ENCODE peak calls at places on chromosomes 4 and X, in seven cellular contexts. T is Caco-2; G is RCC 7860; W is activated T-cell treated with anti-CD3 and anti-CD28 coated beads, Interleukin-2, amount 50 U/mL, for 72 hours; K is NCI-H446; X is HT1080; M is GM13976. E is an unnamed sample.

GRCh38 chr4:137394000-137394399 is 138.3 kb downstream of the PCDH18 start:
- DNase-seq in T (no peak), G (no peak), W (no peak), K (peak), X (no peak), M (no peak), E (no peak)

GRCh38 chr4:164748375-164748774 is 5.6 kb upstream of the SMIM31 start:
- DNase-seq in T (no peak), G (peak), W (no peak), K (peak), X (no peak), M (peak), E (peak)

GRCh38 chrX:124406294-124407013 is 60.1 kb downstream of the SH2D1A start:
- DNase-seq in T (peak), G (peak), W (peak), K (peak), X (peak), M (peak), E (peak)

GRCh38 chr4:113452868-113453620 is 308.5 kb downstream of the CAMK2D start:
- DNase-seq in T (no peak), G (no peak), W (no peak), K (no peak), X (peak), M (no peak), E (peak)

GRCh38 chr4:62225972-62226371 is 1025.8 kb downstream of the ADGRL3 start:
- DNase-seq in T (no peak), G (no peak), W (no peak), K (peak), X (no peak), M (no peak), E (no peak)

GRCh38 chr4:66266035-66266434 is 595.7 kb upstream of the EPHA5 start:
- DNase-seq in T (no peak), G (no peak), W (no peak), K (no peak), X (no peak), M (no peak), E (no peak)

GRCh38 chrX:97517763-97518162 is 634.1 kb downstream of the RPA4 start:
- DNase-seq in T (no peak), G (no peak), W (no peak), K (no peak), X (no peak), M (no peak), E (no peak)

GRCh38 chrX:109484886-109485285 is 3.0 kb upstream of the GUCY2F start:
- DNase-seq in T (no peak), G (no peak), W (no peak), K (no peak), X (no peak), M (no peak), E (no peak)

GRCh38 chrX:8049827-8050226 is 121.2 kb downstream of the VCX2 start:
- DNase-seq in T (no peak), G (no peak), W (no peak), K (no peak), X (no peak), M (no peak), E (no peak)

GRCh38 chrX:40100141-40100536 is 2.4 kb upstream of the BCOR start:
- DNase-seq in T (no peak), G (no peak), W (no peak), K (peak), X (no peak), M (no peak), E (no peak)

GRCh38 chr4:26819026-26819425 is 41.6 kb upstream of the STIM2 start:
- DNase-seq in T (no peak), G (no peak), W (no peak), K (no peak), X (no peak), M (no peak), E (no peak)

GRCh38 chr4:107283587-107284559 is 247.8 kb upstream of the DKK2 start:
- DNase-seq in T (no peak), G (peak), W (no peak), K (no peak), X (peak), M (no peak), E (peak)

GRCh38 chr4:17030543-17030942 is 132.1 kb upstream of the LDB2 start:
- DNase-seq in T (no peak), G (no peak), W (no peak), K (no peak), X (peak), M (no peak), E (peak)

GRCh38 chr4:184802203-184803015 is 23.4 kb downstream of the ACSL1 start:
- DNase-seq in T (no peak), G (no peak), W (no peak), K (no peak), X (no peak), M (no peak), E (no peak)

GRCh38 chr4:83629945-83630684 is 94.2 kb downstream of the GPAT3 start:
- DNase-seq in T (peak), G (peak), W (no peak), K (no peak), X (peak), M (no peak), E (no peak)

GRCh38 chr4:956531-957230 is 16.7 kb downstream of the DGKQ start:
- DNase-seq in T (no peak), G (no peak), W (no peak), K (no peak), X (no peak), M (no peak), E (no peak)

GRCh38 chr4:152109585-152110509 is 349.0 kb upstream of the GATB start:
- DNase-seq in T (no peak), G (no peak), W (no peak), K (no peak), X (no peak), M (no peak), E (no peak)

GRCh38 chr4:152100378-152101201 is 339.8 kb upstream of the GATB start:
- DNase-seq in T (no peak), G (no peak), W (peak), K (no peak), X (peak), M (no peak), E (no peak)

GRCh38 chrX:124502144-124502543 is 155.8 kb downstream of the SH2D1A start:
- DNase-seq in T (no peak), G (no peak), W (no peak), K (no peak), X (no peak), M (no peak), E (no peak)

GRCh38 chrX:11446331-11446730 is 153.1 kb downstream of the AMELX start:
- DNase-seq in T (no peak), G (no peak), W (no peak), K (no peak), X (no peak), M (no peak), E (peak)

GRCh38 chr4:187491959-187492358 is 503.6 kb upstream of the ZFP42 start:
- DNase-seq in T (no peak), G (no peak), W (no peak), K (no peak), X (no peak), M (no peak), E (no peak)

GRCh38 chr4:138561276-138561880 is 319.2 kb upstream of the SLC7A11 start:
- DNase-seq in T (no peak), G (no peak), W (no peak), K (no peak), X (no peak), M (no peak), E (no peak)

GRCh38 chr4:106329027-106329618 is 12.8 kb downstream of the AIMP1 start:
- DNase-seq in T (no peak), G (peak), W (no peak), K (peak), X (peak), M (no peak), E (peak)

GRCh38 chr4:159334461-159334860 is 231.6 kb downstream of the RAPGEF2 start:
- DNase-seq in T (no peak), G (no peak), W (no peak), K (no peak), X (no peak), M (no peak), E (no peak)

GRCh38 chr4:1976416-1977352 is 32.1 kb downstream of the NELFA start:
- DNase-seq in T (no peak), G (no peak), W (no peak), K (no peak), X (no peak), M (no peak), E (no peak)

GRCh38 chr4:55321707-55322264 is 24.3 kb upstream of the SRD5A3 start:
- DNase-seq in T (peak), G (peak), W (peak), K (peak), X (peak), M (peak), E (peak)